ENCODE peak calls at places on chromosomes 1 and 21, in seven cellular contexts. L is uterus, Y is tibial nerve, X is sigmoid colon, Q is ovary, I is transverse colon, K is K562. A is an unnamed sample.

GRCh38 chr1:183841950-183842816 is 37.3 kb downstream of the RGL1 start:
- DNase-seq in I (peak; percentile 26), K (no peak), Y (no peak), Q (no peak), L (no peak), X (peak; percentile 75), A (peak; percentile 8)

GRCh38 chr1:12384836-12385456 is 155.1 kb downstream of the VPS13D start:
- DNase-seq in Y (no peak), X (no peak), K (no peak), Q (no peak), L (no peak), I (no peak), A (no peak)

GRCh38 chr1:35936828-35937227 is 5.9 kb downstream of the AGO3 start:
- DNase-seq in I (no peak), K (no peak), Q (no peak), Y (no peak), X (no peak), L (no peak), A (no peak)

GRCh38 chr1:20720631-20721051 is 2.8 kb upstream of the KIF17 start:
- DNase-seq in X (peak; percentile 48), K (no peak), I (peak; percentile 2), Q (peak; percentile 5), Y (no peak), L (peak; percentile 12), A (no peak)

GRCh38 chr1:170027760-170028159 is 46.7 kb downstream of the KIFAP3 start:
- DNase-seq in X (no peak), Y (no peak), K (no peak), Q (no peak), I (no peak), L (no peak), A (no peak)

GRCh38 chr1:210292276-210292851 is 36.3 kb upstream of the HHAT start:
- DNase-seq in K (peak; percentile 24), Y (no peak), L (peak; percentile 51), I (peak; percentile 79), Q (peak; percentile 49), X (peak; percentile 78), A (peak; percentile 36)

GRCh38 chr21:20789696-20790095 is 208.5 kb upstream of the NCAM2 start:
- DNase-seq in K (no peak), X (no peak), I (no peak), Q (no peak), Y (no peak), L (no peak), A (no peak)

GRCh38 chr1:48036693-48037386 is 39.7 kb upstream of the TRABD2B start:
- DNase-seq in X (no peak), K (no peak), Q (no peak), L (no peak), Y (no peak), I (no peak), A (no peak)

GRCh38 chr1:145804235-145805045 is 19.5 kb downstream of the RNF115 start:
- DNase-seq in X (no peak), Q (no peak), L (no peak), K (no peak), Y (no peak), I (no peak), A (no peak)

GRCh38 chr1:205519541-205520131 is 15.2 kb downstream of the CDK18 start:
- DNase-seq in Y (no peak), X (peak; percentile 85), L (peak; percentile 54), I (peak; percentile 35), Q (no peak), K (no peak), A (peak; percentile 53)

GRCh38 chr1:39842726-39843305 is 40.5 kb downstream of the TRIT1 start:
- DNase-seq in Q (no peak), K (no peak), Y (no peak), I (no peak), L (no peak), X (no peak), A (no peak)

GRCh38 chr1:229271448-229272120 is 673 bp downstream of the RAB4A start:
- DNase-seq in L (no peak), Y (no peak), I (peak; percentile 50), Q (peak; percentile 33), K (peak; percentile 57), X (no peak), A (no peak)

GRCh38 chr1:240210026-240210425 is 118.3 kb downstream of the FMN2 start:
- DNase-seq in Y (no peak), I (no peak), X (no peak), Q (no peak), K (no peak), L (no peak), A (no peak)

GRCh38 chr1:192489748-192490147 is 85.8 kb upstream of the RGS1 start:
- DNase-seq in I (peak; percentile 41), X (peak; percentile 92), Q (peak; percentile 71), L (peak; percentile 66), Y (no peak), K (no peak), A (peak; percentile 17)

GRCh38 chr1:29962831-29963247 is 726.5 kb downstream of the PTPRU start:
- DNase-seq in I (no peak), K (no peak), L (no peak), X (peak; percentile 29), Y (no peak), Q (no peak), A (no peak)

GRCh38 chr1:147618077-147618569 is 52.2 kb downstream of the ACP6 start:
- DNase-seq in I (no peak), Y (no peak), Q (no peak), X (no peak), K (no peak), L (no peak), A (no peak)

GRCh38 chr1:36487906-36488305 is 5.2 kb upstream of the CSF3R start:
- DNase-seq in I (no peak), Y (no peak), K (no peak), Q (peak; percentile 7), L (no peak), X (peak; percentile 17), A (no peak)

GRCh38 chr1:170096806-170097340 is 22.4 kb upstream of the KIFAP3 start:
- DNase-seq in L (no peak), K (no peak), Y (no peak), Q (no peak), X (no peak), I (no peak), A (no peak)

GRCh38 chr1:30512922-30513265 is 210.5 kb downstream of the MATN1 start:
- DNase-seq in L (no peak), I (no peak), Y (no peak), X (no peak), K (no peak), Q (no peak), A (no peak)

GRCh38 chr1:193794239-193794638 is 607.8 kb upstream of the B3GALT2 start:
- DNase-seq in Q (no peak), L (no peak), I (no peak), K (no peak), X (no peak), Y (no peak), A (no peak)

GRCh38 chr1:169308313-169309039 is 59.1 kb downstream of the NME7 start:
- DNase-seq in I (no peak), L (no peak), K (no peak), X (no peak), Y (no peak), Q (no peak), A (no peak)

DNA sequence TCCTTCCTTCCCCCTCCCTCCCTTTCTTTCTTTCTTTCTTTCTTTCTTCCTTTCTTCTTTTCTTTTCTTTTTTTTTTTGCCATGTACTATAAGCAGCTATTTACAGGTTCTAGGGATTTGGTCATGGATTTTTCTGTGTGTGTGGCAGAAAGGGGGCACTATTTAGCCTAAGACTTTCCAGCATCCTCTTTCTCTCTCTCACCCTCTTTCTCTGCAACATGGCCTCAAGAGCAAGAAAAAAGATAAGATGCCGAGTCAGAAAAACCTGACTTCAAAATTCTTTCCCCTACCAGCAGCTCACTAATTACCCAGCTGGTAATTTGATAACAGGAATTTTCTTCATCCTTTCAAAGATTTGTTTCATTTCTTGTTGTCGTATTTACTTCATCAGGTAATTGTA is 458.3 kb upstream of the ADAMTS5 start:
- DNase-seq in Y (no peak), Q (no peak), X (no peak), I (no peak), L (no peak), K (no peak), A (no peak)
- H3K27ac ChIP-seq in Y (peak overlapping the region; percentile 48), Q (no peak overlapping the region), X (no peak overlapping the region), I (no peak overlapping the region), L (peak overlapping the region; percentile 69), K (no peak overlapping the region), A (no peak overlapping the region)

GRCh38 chr1:9459784-9460407 is 79.4 kb upstream of the SLC25A33 start:
- DNase-seq in Y (no peak), I (peak; percentile 51), Q (no peak), K (no peak), L (peak; percentile 32), X (no peak), A (no peak)
- TF ChIP-seq POLR2A in Y (no peak), I (no peak), Q (no peak), K (no peak), L (no peak), X (no peak), A (no peak)

GRCh38 chr1:61173118-61173517 is 90.8 kb downstream of the NFIA start:
- DNase-seq in Q (no peak), Y (no peak), X (no peak), I (no peak), L (no peak), K (no peak), A (peak; percentile 43)
- TF ChIP-seq CTCF in Q (no peak), Y (no peak), X (no peak), I (no peak), L (no peak), K (no peak), A (no peak)

GRCh38 chr1:103254691-103255090 is 146.4 kb upstream of the COL11A1 start:
- DNase-seq in Q (no peak), L (no peak), I (no peak), K (no peak), X (no peak), Y (no peak), A (no peak)
- H3K27ac ChIP-seq in Q (no peak overlapping the region), L (no peak overlapping the region), I (no peak overlapping the region), K (no peak overlapping the region), X (no peak overlapping the region), Y (no peak overlapping the region), A (no peak overlapping the region)

GRCh38 chr21:33552999-33553598 is 10.3 kb downstream of the SON start:
- DNase-seq in L (no peak), Y (no peak), Q (no peak), K (no peak), I (no peak), X (no peak), A (no peak)
- TF ChIP-seq POLR2A in L (no peak), Y (no peak), Q (no peak), K (no peak), I (no peak), X (no peak), A (no peak)

GRCh38 chr1:156684227-156684782 is 7.1 kb upstream of the NES start:
- DNase-seq in I (no peak), L (no peak), X (no peak), K (no peak), Y (no peak), Q (no peak), A (no peak)
- TF ChIP-seq CTCF in I (no peak), L (no peak), X (no peak), K (peak; percentile 43), Y (no peak), Q (no peak), A (no peak)

GRCh38 chr1:10665930-10666850 is 130.3 kb downstream of the CASZ1 start:
- DNase-seq in I (peak; percentile 50), Q (no peak), L (no peak), X (peak; percentile 96), Y (no peak), K (no peak), A (peak; percentile 94)
- H3K27ac ChIP-seq in I (peak overlapping the region; percentile 95), Q (no peak overlapping the region), L (no peak overlapping the region), X (peak overlapping the region; percentile 96), Y (no peak overlapping the region), K (no peak overlapping the region), A (no peak overlapping the region)

A was measured in adrenal gland.